ENCODE peak calls at places on chromosomes 13 and 19, in five cellular contexts. K is B cell; I is dorsolateral prefrontal cortex; T is naive thymus-derived CD8-positive, alpha-beta T cell; O is stimulated activated CD8-positive, alpha-beta memory T cell treated with anti-CD3 and anti-CD28 coated beads, Interleukin-2, amount 100 ng/mL, for 1 hour. U is an unnamed sample.

GRCh38 chr19:3914199-3914598 is 18.7 kb upstream of the NMRK2 start:
- DNase-seq in K (no peak), I (no peak), T (no peak), O (no peak), U (no peak)

GRCh38 chr13:94712812-94713555 is 639 bp upstream of the SOX21 start:
- DNase-seq in K (peak), I (peak), T (no peak), O (no peak), U (no peak)

GRCh38 chr19:50387176-50387867 is 3.2 kb downstream of the POLD1 start:
- DNase-seq in K (no peak), I (peak), T (no peak), O (no peak), U (no peak)

GRCh38 chr13:98959299-98959698 is 18.6 kb downstream of the DOCK9 start:
- DNase-seq in K (no peak), I (no peak), T (no peak), O (no peak), U (no peak)

GRCh38 chr19:17243854-17244617 is 1.7 kb downstream of the NR2F6 start:
- DNase-seq in K (peak), I (no peak), T (no peak), O (no peak), U (peak)

GRCh38 chr13:97855570-97855970 is 97.9 kb upstream of the IPO5 start:
- DNase-seq in K (peak), I (peak), T (no peak), O (no peak), U (peak)

GRCh38 chr13:32587774-32588165 is 1.5 kb downstream of the PDS5B start:
- DNase-seq in K (no peak), I (no peak), T (no peak), O (no peak), U (no peak)

GRCh38 chr19:16661480-16662034 is 618 bp downstream of the TMEM38A start:
- DNase-seq in K (no peak), I (peak), T (no peak), O (no peak), U (peak)

GRCh38 chr19:43575955-43576451 is 402 bp downstream of the PINLYP start:
- DNase-seq in K (no peak), I (no peak), T (no peak), O (no peak), U (no peak)

GRCh38 chr19:29326351-29326750 is 113.4 kb upstream of the UQCRFS1 start:
- DNase-seq in K (no peak), I (no peak), T (no peak), O (no peak), U (no peak)